ENCODE peak calls at places on chromosomes 3 and 15, in seven cellular contexts. One of them, this sample, is unnamed. For H3K9me2 and H3K9me3, the result is how much of the 10 kb centered on the place peaks cover.

GRCh38 chr3:170751894-170752283 is 118.1 kb downstream of the RPL22L1 start:
- DNase-seq in HCT116: no peak
- DNase-seq in hepatocyte: no peak
- DNase-seq in PC-3: no peak
- DNase-seq in PC-9: no peak
- DNase-seq in SK-N-SH: no peak
- DNase-seq in MM.1S: no peak
- DNase-seq in this sample: no peak

GRCh38 chr3:141426404-141427034 is 58.2 kb downstream of the ZBTB38 start:
- DNase-seq in HCT116: no peak
- DNase-seq in hepatocyte: peak
- DNase-seq in PC-3: no peak
- DNase-seq in PC-9: no peak
- DNase-seq in SK-N-SH: no peak
- DNase-seq in MM.1S: no peak
- DNase-seq in this sample: no peak

GRCh38 chr3:111963424-111963823 is 15.4 kb upstream of the ABHD10 start:
- DNase-seq in HCT116: peak
- DNase-seq in hepatocyte: no peak
- DNase-seq in PC-3: peak
- DNase-seq in PC-9: no peak
- DNase-seq in SK-N-SH: no peak
- DNase-seq in MM.1S: no peak
- DNase-seq in this sample: no peak

GRCh38 chr15:36495464-36495863 is 84.0 kb upstream of the CDIN1 start:
- DNase-seq in HCT116: no peak
- DNase-seq in hepatocyte: no peak
- DNase-seq in PC-3: no peak
- DNase-seq in PC-9: no peak
- DNase-seq in SK-N-SH: no peak
- DNase-seq in MM.1S: no peak
- DNase-seq in this sample: no peak

GRCh38 chr15:60626051-60626450 is 147.1 kb upstream of the ICE2 start:
- DNase-seq in HCT116: no peak
- DNase-seq in hepatocyte: no peak
- DNase-seq in PC-3: no peak
- DNase-seq in PC-9: no peak
- DNase-seq in SK-N-SH: no peak
- DNase-seq in MM.1S: no peak
- DNase-seq in this sample: no peak

GRCh38 chr3:151395806-151396205 is 11.3 kb upstream of the P2RY12 start:
- DNase-seq in HCT116: no peak
- DNase-seq in hepatocyte: no peak
- DNase-seq in PC-3: peak
- DNase-seq in PC-9: no peak
- DNase-seq in SK-N-SH: no peak
- DNase-seq in MM.1S: no peak
- DNase-seq in this sample: no peak

GRCh38 chr3:12681586-12682371 is 17.9 kb upstream of the RAF1 start:
- DNase-seq in HCT116: no peak
- DNase-seq in hepatocyte: no peak
- DNase-seq in PC-3: peak
- DNase-seq in PC-9: no peak
- DNase-seq in SK-N-SH: no peak
- DNase-seq in MM.1S: no peak
- DNase-seq in this sample: no peak

GRCh38 chr15:39096608-39097007 is 484.3 kb upstream of the THBS1 start:
- DNase-seq in HCT116: no peak
- DNase-seq in hepatocyte: no peak
- DNase-seq in PC-3: no peak
- DNase-seq in PC-9: no peak
- DNase-seq in SK-N-SH: no peak
- DNase-seq in MM.1S: no peak
- DNase-seq in this sample: no peak

GRCh38 chr3:155618575-155618974 is 126.3 kb downstream of the PLCH1 start:
- DNase-seq in HCT116: no peak
- DNase-seq in hepatocyte: no peak
- DNase-seq in PC-3: no peak
- DNase-seq in PC-9: no peak
- DNase-seq in SK-N-SH: no peak
- DNase-seq in MM.1S: no peak
- DNase-seq in this sample: no peak

GRCh38 chr15:74955796-74956647 is 550 bp downstream of the RPP25 start:
- DNase-seq in HCT116: no peak
- DNase-seq in hepatocyte: peak
- DNase-seq in PC-3: no peak
- DNase-seq in PC-9: peak
- DNase-seq in SK-N-SH: peak
- DNase-seq in MM.1S: peak
- DNase-seq in this sample: peak

GRCh38 chr3:15576475-15576874 is 24.9 kb downstream of the HACL1 start:
- DNase-seq in HCT116: no peak
- DNase-seq in hepatocyte: no peak
- DNase-seq in PC-3: no peak
- DNase-seq in PC-9: no peak
- DNase-seq in SK-N-SH: no peak
- DNase-seq in MM.1S: no peak
- DNase-seq in this sample: peak

GRCh38 chr3:135885885-135886284 is 79.6 kb upstream of the PPP2R3A start:
- DNase-seq in HCT116: no peak
- DNase-seq in hepatocyte: no peak
- DNase-seq in PC-3: no peak
- DNase-seq in PC-9: no peak
- DNase-seq in SK-N-SH: no peak
- DNase-seq in MM.1S: no peak
- DNase-seq in this sample: no peak

GRCh38 chr3:132232231-132232792 is 84.9 kb upstream of the ACP3 start:
- DNase-seq in HCT116: no peak
- DNase-seq in hepatocyte: no peak
- DNase-seq in PC-3: no peak
- DNase-seq in PC-9: no peak
- DNase-seq in SK-N-SH: no peak
- DNase-seq in MM.1S: no peak
- DNase-seq in this sample: no peak

GRCh38 chr15:73897441-73898261 is 24.3 kb downstream of the TBC1D21 start:
- DNase-seq in HCT116: peak
- DNase-seq in hepatocyte: peak
- DNase-seq in PC-3: peak
- DNase-seq in PC-9: peak
- DNase-seq in SK-N-SH: peak
- DNase-seq in MM.1S: peak
- DNase-seq in this sample: peak

DNA sequence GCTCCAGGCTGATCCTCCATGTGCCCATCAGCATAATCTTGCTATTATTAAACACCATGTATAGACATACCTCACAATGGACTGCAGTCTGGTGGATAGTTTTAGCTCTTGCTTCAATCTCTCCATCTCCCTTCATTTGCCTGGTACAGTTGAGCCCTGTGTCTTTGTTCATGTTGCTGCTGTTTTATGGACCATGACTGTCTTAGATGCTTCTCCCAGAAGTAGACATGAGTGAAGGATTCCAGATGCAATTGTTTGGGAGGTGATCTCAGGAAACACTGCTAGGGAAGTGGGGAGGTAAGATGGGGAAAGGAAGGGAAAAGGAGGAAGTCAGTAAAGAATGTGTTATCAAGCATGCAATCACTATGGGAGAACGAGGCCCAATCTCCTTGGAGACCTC is 36.3 kb upstream of the CTNNB1 start:
- DNase-seq in HCT116: no peak
- DNase-seq in hepatocyte: no peak
- DNase-seq in PC-3: no peak
- DNase-seq in PC-9: no peak
- DNase-seq in SK-N-SH: no peak
- DNase-seq in MM.1S: no peak
- DNase-seq in this sample: no peak
- H3K9me2 ChIP-seq in HCT116: under half
- H3K9me2 ChIP-seq in hepatocyte: under half
- H3K9me2 ChIP-seq in PC-3: under half
- H3K9me2 ChIP-seq in PC-9: under half
- H3K9me2 ChIP-seq in SK-N-SH: under half
- H3K9me2 ChIP-seq in MM.1S: under half
- H3K9me2 ChIP-seq in this sample: under half

DNA sequence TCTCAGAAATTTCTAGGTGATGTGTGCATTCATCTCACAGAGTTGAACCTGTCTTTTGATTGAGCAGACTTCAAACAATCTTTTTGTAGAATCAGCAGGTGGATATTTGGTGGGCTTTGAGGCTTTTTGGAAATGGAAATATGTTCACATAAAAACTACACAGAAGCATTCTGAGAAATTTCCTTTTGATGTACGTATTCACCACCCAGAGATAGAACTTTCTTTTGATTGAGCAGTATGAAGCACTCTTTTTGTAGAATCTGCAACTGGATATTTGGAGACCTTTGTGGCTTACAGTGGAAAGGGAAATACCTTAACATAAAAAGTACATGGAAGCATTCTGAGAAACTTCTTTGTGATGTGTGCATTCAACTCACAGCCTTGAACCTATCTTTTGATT is 3515.0 kb downstream of the GOLGA6L6 start:
- DNase-seq in HCT116: no peak
- DNase-seq in hepatocyte: no peak
- DNase-seq in PC-3: no peak
- DNase-seq in PC-9: no peak
- DNase-seq in SK-N-SH: no peak
- DNase-seq in MM.1S: no peak
- DNase-seq in this sample: no peak
- H3K9me3 ChIP-seq in HCT116: under half
- H3K9me3 ChIP-seq in hepatocyte: under half
- H3K9me3 ChIP-seq in PC-3: under half
- H3K9me3 ChIP-seq in PC-9: under half
- H3K9me3 ChIP-seq in SK-N-SH: under half
- H3K9me3 ChIP-seq in MM.1S: under half
- H3K9me3 ChIP-seq in this sample: under half

GRCh38 chr15:71573599-71573998 is 236.8 kb upstream of the NR2E3 start:
- DNase-seq in HCT116: no peak
- DNase-seq in hepatocyte: no peak
- DNase-seq in PC-3: no peak
- DNase-seq in PC-9: no peak
- DNase-seq in SK-N-SH: no peak
- DNase-seq in MM.1S: no peak
- DNase-seq in this sample: no peak

GRCh38 chr15:71575474-71576045 is 234.8 kb upstream of the NR2E3 start:
- DNase-seq in HCT116: no peak
- DNase-seq in hepatocyte: no peak
- DNase-seq in PC-3: peak
- DNase-seq in PC-9: no peak
- DNase-seq in SK-N-SH: peak
- DNase-seq in MM.1S: peak
- DNase-seq in this sample: peak

GRCh38 chr15:71571641-71572040 is 238.7 kb upstream of the NR2E3 start:
- DNase-seq in HCT116: no peak
- DNase-seq in hepatocyte: no peak
- DNase-seq in PC-3: no peak
- DNase-seq in PC-9: no peak
- DNase-seq in SK-N-SH: no peak
- DNase-seq in MM.1S: no peak
- DNase-seq in this sample: no peak

GRCh38 chr15:71570736-71571135 is 239.6 kb upstream of the NR2E3 start:
- DNase-seq in HCT116: no peak
- DNase-seq in hepatocyte: no peak
- DNase-seq in PC-3: no peak
- DNase-seq in PC-9: no peak
- DNase-seq in SK-N-SH: no peak
- DNase-seq in MM.1S: no peak
- DNase-seq in this sample: no peak

GRCh38 chr15:71572452-71573053 is 237.8 kb upstream of the NR2E3 start:
- DNase-seq in HCT116: peak
- DNase-seq in hepatocyte: no peak
- DNase-seq in PC-3: peak
- DNase-seq in PC-9: peak
- DNase-seq in SK-N-SH: no peak
- DNase-seq in MM.1S: no peak
- DNase-seq in this sample: no peak
- TF ChIP-seq CTCF in HCT116: peak
- TF ChIP-seq CTCF in hepatocyte: no peak
- TF ChIP-seq CTCF in PC-3: peak
- TF ChIP-seq CTCF in PC-9: no peak
- TF ChIP-seq CTCF in SK-N-SH: peak
- TF ChIP-seq CTCF in MM.1S: no peak
- TF ChIP-seq CTCF in this sample: no peak

GRCh38 chr3:41163399-41163798 is 35.9 kb upstream of the CTNNB1 start:
- DNase-seq in HCT116: no peak
- DNase-seq in hepatocyte: peak
- DNase-seq in PC-3: no peak
- DNase-seq in PC-9: no peak
- DNase-seq in SK-N-SH: no peak
- DNase-seq in MM.1S: no peak
- DNase-seq in this sample: no peak
- H3K9me2 ChIP-seq in HCT116: under half
- H3K9me2 ChIP-seq in hepatocyte: under half
- H3K9me2 ChIP-seq in PC-3: under half
- H3K9me2 ChIP-seq in PC-9: under half
- H3K9me2 ChIP-seq in SK-N-SH: under half
- H3K9me2 ChIP-seq in MM.1S: under half
- H3K9me2 ChIP-seq in this sample: under half

GRCh38 chr15:58697220-58697619 is 52.3 kb downstream of the ADAM10 start:
- DNase-seq in HCT116: no peak
- DNase-seq in hepatocyte: no peak
- DNase-seq in PC-3: no peak
- DNase-seq in PC-9: no peak
- DNase-seq in SK-N-SH: no peak
- DNase-seq in MM.1S: no peak
- DNase-seq in this sample: no peak

GRCh38 chr15:58701376-58701775 is 48.1 kb downstream of the ADAM10 start:
- DNase-seq in HCT116: no peak
- DNase-seq in hepatocyte: no peak
- DNase-seq in PC-3: no peak
- DNase-seq in PC-9: no peak
- DNase-seq in SK-N-SH: no peak
- DNase-seq in MM.1S: no peak
- DNase-seq in this sample: no peak

GRCh38 chr15:58698887-58699641 is 50.4 kb downstream of the ADAM10 start:
- DNase-seq in HCT116: no peak
- DNase-seq in hepatocyte: no peak
- DNase-seq in PC-3: no peak
- DNase-seq in PC-9: no peak
- DNase-seq in SK-N-SH: no peak
- DNase-seq in MM.1S: peak
- DNase-seq in this sample: no peak

GRCh38 chr15:58702233-58702632 is 47.3 kb downstream of the ADAM10 start:
- DNase-seq in HCT116: no peak
- DNase-seq in hepatocyte: no peak
- DNase-seq in PC-3: no peak
- DNase-seq in PC-9: no peak
- DNase-seq in SK-N-SH: no peak
- DNase-seq in MM.1S: no peak
- DNase-seq in this sample: no peak

GRCh38 chr15:58699769-58700168 is 49.7 kb downstream of the ADAM10 start:
- DNase-seq in HCT116: no peak
- DNase-seq in hepatocyte: no peak
- DNase-seq in PC-3: no peak
- DNase-seq in PC-9: no peak
- DNase-seq in SK-N-SH: no peak
- DNase-seq in MM.1S: peak
- DNase-seq in this sample: no peak
- H3K9me3 ChIP-seq in HCT116: under half
- H3K9me3 ChIP-seq in hepatocyte: under half
- H3K9me3 ChIP-seq in PC-3: under half
- H3K9me3 ChIP-seq in PC-9: under half
- H3K9me3 ChIP-seq in SK-N-SH: under half
- H3K9me3 ChIP-seq in MM.1S: under half
- H3K9me3 ChIP-seq in this sample: under half